ENCODE peak calls at places on chromosome 10, in four cellular contexts. One of them, this sample, is unnamed. For H3K9me3, the result is how much of the 10 kb centered on the place peaks cover.

GRCh38 chr10:114504769-114505579 is 100.7 kb upstream of the AFAP1L2 start:
- DNase-seq in gastrocnemius medialis: peak
- DNase-seq in body of pancreas: peak
- DNase-seq in stomach: peak
- DNase-seq in this sample: no peak

GRCh38 chr10:7409732-7410168 is 1.1 kb downstream of the SFMBT2 start:
- DNase-seq in body of pancreas: no peak
- DNase-seq in gastrocnemius medialis: no peak
- DNase-seq in stomach: no peak
- DNase-seq in this sample: peak

GRCh38 chr10:21061184-21061583 is 164.1 kb upstream of the NEBL start:
- DNase-seq in gastrocnemius medialis: no peak
- DNase-seq in body of pancreas: no peak
- DNase-seq in stomach: no peak
- DNase-seq in this sample: no peak

GRCh38 chr10:59079386-59080226 is 96.8 kb upstream of the PHYHIPL start:
- DNase-seq in body of pancreas: peak
- DNase-seq in stomach: no peak
- DNase-seq in gastrocnemius medialis: no peak
- DNase-seq in this sample: no peak

GRCh38 chr10:92787557-92788152 is 60.7 kb upstream of the EXOC6 start:
- DNase-seq in body of pancreas: no peak
- DNase-seq in stomach: no peak
- DNase-seq in gastrocnemius medialis: no peak
- DNase-seq in this sample: no peak

GRCh38 chr10:71545001-71545400 is 148.3 kb downstream of the CDH23 start:
- DNase-seq in gastrocnemius medialis: no peak
- DNase-seq in stomach: no peak
- DNase-seq in body of pancreas: no peak
- DNase-seq in this sample: no peak

GRCh38 chr10:13256627-13257026 is 22.5 kb upstream of the UCMA start:
- DNase-seq in gastrocnemius medialis: no peak
- DNase-seq in stomach: no peak
- DNase-seq in body of pancreas: no peak
- DNase-seq in this sample: no peak

GRCh38 chr10:34430685-34431084 is 384.4 kb downstream of the PARD3 start:
- DNase-seq in stomach: no peak
- DNase-seq in gastrocnemius medialis: no peak
- DNase-seq in body of pancreas: no peak
- DNase-seq in this sample: no peak

GRCh38 chr10:63700209-63700934 is 179.2 kb downstream of the REEP3 start:
- DNase-seq in gastrocnemius medialis: peak
- DNase-seq in body of pancreas: peak
- DNase-seq in stomach: no peak
- DNase-seq in this sample: no peak

GRCh38 chr10:97715259-97715874 is 1.8 kb downstream of the MARVELD1 start:
- DNase-seq in body of pancreas: no peak
- DNase-seq in stomach: no peak
- DNase-seq in gastrocnemius medialis: no peak
- DNase-seq in this sample: peak

GRCh38 chr10:97714401-97715258 is 1.1 kb downstream of the MARVELD1 start:
- DNase-seq in gastrocnemius medialis: no peak
- DNase-seq in body of pancreas: peak
- DNase-seq in stomach: peak
- DNase-seq in this sample: peak

GRCh38 chr10:97711640-97712267 is 1.8 kb upstream of the MARVELD1 start:
- DNase-seq in stomach: no peak
- DNase-seq in gastrocnemius medialis: no peak
- DNase-seq in body of pancreas: no peak
- DNase-seq in this sample: no peak

GRCh38 chr10:97713828-97714400 is 384 bp downstream of the MARVELD1 start:
- DNase-seq in body of pancreas: peak
- DNase-seq in gastrocnemius medialis: peak
- DNase-seq in stomach: peak
- DNase-seq in this sample: peak

DNA sequence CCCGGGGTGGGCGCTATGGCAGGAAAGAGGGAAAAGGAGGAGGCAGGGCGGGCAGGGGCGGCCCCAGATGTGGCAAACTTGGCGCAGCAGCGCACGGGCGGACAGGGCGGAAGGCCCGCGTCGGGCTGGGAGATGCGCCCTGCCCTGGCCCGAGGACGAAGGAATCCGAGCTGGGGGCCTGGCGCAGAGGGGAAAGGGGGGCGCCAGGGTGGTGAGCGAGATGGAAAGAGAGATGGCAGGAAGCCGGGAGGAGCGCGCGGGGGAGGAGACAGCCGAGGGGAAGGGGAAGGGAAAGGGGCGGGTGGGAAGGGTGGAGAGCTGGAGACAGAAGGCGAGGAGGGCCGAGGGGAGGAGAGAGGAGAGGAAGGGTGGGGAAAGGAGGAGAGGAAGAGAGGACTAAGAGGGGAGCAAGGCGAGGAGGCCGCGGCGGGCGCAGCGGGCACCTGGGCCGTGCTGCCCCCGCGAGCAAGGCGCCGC is at the start of gene MARVELD1:
- DNase-seq in stomach: no peak
- DNase-seq in body of pancreas: peak
- DNase-seq in gastrocnemius medialis: peak
- DNase-seq in this sample: peak
- TF ChIP-seq POLR2A in stomach: no peak
- TF ChIP-seq POLR2A in body of pancreas: no peak
- TF ChIP-seq POLR2A in gastrocnemius medialis: no peak
- TF ChIP-seq POLR2A in this sample: peak

GRCh38 chr10:26440091-26440445 is 1.9 kb downstream of the APBB1IP start:
- DNase-seq in stomach: no peak
- DNase-seq in body of pancreas: no peak
- DNase-seq in gastrocnemius medialis: no peak
- DNase-seq in this sample: no peak
- H3K4me3 ChIP-seq in stomach: peak
- H3K4me3 ChIP-seq in body of pancreas: no peak
- H3K4me3 ChIP-seq in gastrocnemius medialis: no peak
- H3K4me3 ChIP-seq in this sample: no peak

GRCh38 chr10:43647576-43647975 is 1.1 kb downstream of the ZNF32 start:
- DNase-seq in body of pancreas: no peak
- DNase-seq in stomach: no peak
- DNase-seq in gastrocnemius medialis: no peak
- DNase-seq in this sample: no peak
- H3K9me3 ChIP-seq in body of pancreas: under half
- H3K9me3 ChIP-seq in stomach: under half
- H3K9me3 ChIP-seq in gastrocnemius medialis: under half
- H3K9me3 ChIP-seq in this sample: under half

GRCh38 chr10:102476466-102477141 is 25.3 kb upstream of the C10orf95 start:
- DNase-seq in body of pancreas: no peak
- DNase-seq in gastrocnemius medialis: no peak
- DNase-seq in stomach: no peak
- DNase-seq in this sample: no peak
- TF ChIP-seq POLR2A in body of pancreas: no peak
- TF ChIP-seq POLR2A in gastrocnemius medialis: no peak
- TF ChIP-seq POLR2A in stomach: no peak
- TF ChIP-seq POLR2A in this sample: no peak

GRCh38 chr10:31948021-31948420 is 19.4 kb upstream of the ARHGAP12 start:
- DNase-seq in stomach: no peak
- DNase-seq in gastrocnemius medialis: no peak
- DNase-seq in body of pancreas: no peak
- DNase-seq in this sample: no peak
- H3K4me3 ChIP-seq in stomach: no peak
- H3K4me3 ChIP-seq in gastrocnemius medialis: no peak
- H3K4me3 ChIP-seq in body of pancreas: no peak
- H3K4me3 ChIP-seq in this sample: no peak

This sample was measured in ovary.